ENCODE peak calls at places on chromosomes 13 and 19, in four cellular contexts. P is IMR-90, S is GM12878, M is K562. C is an unnamed sample.

GRCh38 chr19:19120308-19121156 is 17.7 kb downstream of the TMEM161A start:
- DNase-seq in P (peak; percentile 62), S (no peak), M (peak; percentile 99), C (peak; percentile 49)

GRCh38 chr19:10120538-10121198 is 969 bp upstream of the EIF3G start:
- DNase-seq in P (peak; percentile 92), S (no peak), M (no peak), C (no peak)

GRCh38 chr19:58157045-58157728 is 6.6 kb upstream of the ZNF329 start:
- DNase-seq in P (no peak), S (no peak), M (peak; percentile 7), C (no peak)

GRCh38 chr13:68380041-68380973 is 1150.2 kb upstream of the PCDH9 start:
- DNase-seq in P (no peak), S (no peak), M (no peak), C (no peak)

GRCh38 chr13:61370520-61370919 is 45.1 kb downstream of the PCDH20 start:
- DNase-seq in P (no peak), S (no peak), M (no peak), C (no peak)

GRCh38 chr19:29624489-29625210 is 18.6 kb downstream of the POP4 start:
- DNase-seq in P (peak; percentile 4), S (no peak), M (no peak), C (no peak)

GRCh38 chr19:58386166-58386575 is 898 bp upstream of the RPS5 start:
- DNase-seq in P (no peak), S (no peak), M (no peak), C (no peak)

GRCh38 chr19:11556634-11557420 is 2.2 kb downstream of the ELOF1 start:
- DNase-seq in P (no peak), S (no peak), M (no peak), C (no peak)

GRCh38 chr19:45676851-45677263 is 8.8 kb downstream of the GIPR start:
- DNase-seq in P (no peak), S (no peak), M (no peak), C (no peak)

GRCh38 chr13:44692173-44692713 is 116.1 kb upstream of the TSC22D1 start:
- DNase-seq in P (peak; percentile 43), S (no peak), M (peak; percentile 9), C (peak; percentile 53)
- TF ChIP-seq ELK1 in P (no peak), S (no peak), M (no peak), C (no peak)

DNA sequence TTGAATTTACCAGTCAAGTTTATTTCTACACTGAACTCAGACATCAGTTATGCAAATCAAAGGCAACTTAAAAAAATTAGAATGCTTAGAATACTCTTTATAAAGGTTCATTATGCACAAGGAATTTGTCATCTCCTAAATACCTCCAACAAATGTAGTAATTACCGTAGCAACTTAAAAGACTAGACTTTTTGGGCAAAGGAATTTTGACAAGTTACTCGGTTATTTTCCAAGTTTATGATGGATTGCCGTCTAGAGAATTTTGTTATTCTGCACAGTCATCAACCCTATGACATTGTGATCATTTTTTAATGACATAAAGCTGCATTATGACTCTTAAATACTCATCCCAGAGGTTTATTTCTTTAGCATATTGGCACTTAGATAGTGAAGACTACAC is 72.0 kb downstream of the TRPC4 start:
- DNase-seq in P (no peak), S (no peak), M (no peak), C (no peak)
- TF ChIP-seq ELK1 in P (no peak), S (no peak), M (no peak), C (no peak)

GRCh38 chr13:51396352-51396751 is 56.5 kb downstream of the INTS6 start:
- DNase-seq in P (peak; percentile 33), S (no peak), M (no peak), C (no peak)

GRCh38 chr13:51394724-51395123 is 55.2 kb downstream of the SERPINE3 start:
- DNase-seq in P (no peak), S (no peak), M (no peak), C (no peak)

GRCh38 chr13:51397262-51397933 is 55.4 kb downstream of the INTS6 start:
- DNase-seq in P (peak; percentile 80), S (no peak), M (peak; percentile 5), C (peak; percentile 31)
- TF ChIP-seq ELK1 in P (no peak), S (no peak), M (no peak), C (no peak)

DNA sequence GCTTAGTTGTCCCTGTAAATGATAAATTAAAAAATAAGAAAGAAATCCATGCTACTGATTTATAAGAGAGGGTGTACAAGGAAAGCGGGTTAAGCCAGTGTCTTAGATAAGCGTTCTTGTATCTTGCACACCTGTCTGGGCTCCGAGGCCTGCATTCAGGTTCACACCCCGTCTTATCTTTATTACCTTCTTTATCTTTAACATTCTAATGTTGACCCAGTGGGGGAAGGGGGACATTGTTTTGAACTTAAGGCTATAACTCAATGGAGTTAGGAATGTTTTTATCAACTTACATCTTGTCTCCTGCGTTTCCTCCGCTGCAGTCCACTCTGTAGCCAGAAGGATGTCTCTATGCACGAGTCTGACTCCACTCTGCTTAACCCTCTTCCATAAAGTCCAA is 71.2 kb downstream of the FGF9 start:
- DNase-seq in P (no peak), S (no peak), M (no peak), C (no peak)
- TF ChIP-seq ELK1 in P (no peak), S (no peak), M (no peak), C (no peak)